ENCODE peak calls at places on chromosomes 4 and X, in nine cellular contexts. One of them, this sample, is unnamed.

GRCh38 chrX:123803331-123803983 is 56.4 kb upstream of the XIAP start:
- DNase-seq in astrocyte of the spinal cord: peak; percentile 72
- DNase-seq in GM20000: peak; percentile 12
- DNase-seq in pulmonary artery endothelial cell: peak; percentile 72
- DNase-seq in KBM-7: peak; percentile 90
- DNase-seq in activated CD4-positive, alpha-beta T cell treated with anti-CD3 and anti-CD28 coated beads for 48 hours: peak; percentile 12
- DNase-seq in memory B cell: no peak
- DNase-seq in tibial nerve: no peak
- DNase-seq in AG10803: peak; percentile 69
- DNase-seq in this sample: peak; percentile 57

GRCh38 chr4:70739496-70740337 is 18.0 kb downstream of the RUFY3 start:
- DNase-seq in tibial nerve: no peak
- DNase-seq in activated CD4-positive, alpha-beta T cell treated with anti-CD3 and anti-CD28 coated beads for 48 hours: no peak
- DNase-seq in AG10803: no peak
- DNase-seq in memory B cell: no peak
- DNase-seq in KBM-7: no peak
- DNase-seq in pulmonary artery endothelial cell: no peak
- DNase-seq in astrocyte of the spinal cord: no peak
- DNase-seq in GM20000: no peak
- DNase-seq in this sample: no peak

GRCh38 chr4:132498215-132498614 is 650.9 kb upstream of the PCDH10 start:
- DNase-seq in GM20000: no peak
- DNase-seq in AG10803: no peak
- DNase-seq in tibial nerve: no peak
- DNase-seq in astrocyte of the spinal cord: no peak
- DNase-seq in activated CD4-positive, alpha-beta T cell treated with anti-CD3 and anti-CD28 coated beads for 48 hours: no peak
- DNase-seq in pulmonary artery endothelial cell: no peak
- DNase-seq in memory B cell: no peak
- DNase-seq in KBM-7: no peak
- DNase-seq in this sample: no peak

GRCh38 chrX:13357925-13358324 is 38.1 kb upstream of the ATXN3L start:
- DNase-seq in tibial nerve: no peak
- DNase-seq in activated CD4-positive, alpha-beta T cell treated with anti-CD3 and anti-CD28 coated beads for 48 hours: no peak
- DNase-seq in astrocyte of the spinal cord: peak; percentile 31
- DNase-seq in AG10803: peak; percentile 67
- DNase-seq in memory B cell: no peak
- DNase-seq in pulmonary artery endothelial cell: no peak
- DNase-seq in KBM-7: peak; percentile 15
- DNase-seq in GM20000: no peak
- DNase-seq in this sample: no peak

GRCh38 chr4:113288691-113289090 is 239.2 kb downstream of the ANK2 start:
- DNase-seq in pulmonary artery endothelial cell: no peak
- DNase-seq in AG10803: peak; percentile 61
- DNase-seq in GM20000: no peak
- DNase-seq in memory B cell: no peak
- DNase-seq in astrocyte of the spinal cord: no peak
- DNase-seq in KBM-7: no peak
- DNase-seq in activated CD4-positive, alpha-beta T cell treated with anti-CD3 and anti-CD28 coated beads for 48 hours: no peak
- DNase-seq in tibial nerve: no peak
- DNase-seq in this sample: no peak

GRCh38 chr4:27308379-27308778 is 447.7 kb downstream of the STIM2 start:
- DNase-seq in activated CD4-positive, alpha-beta T cell treated with anti-CD3 and anti-CD28 coated beads for 48 hours: no peak
- DNase-seq in GM20000: no peak
- DNase-seq in memory B cell: no peak
- DNase-seq in KBM-7: no peak
- DNase-seq in astrocyte of the spinal cord: no peak
- DNase-seq in tibial nerve: no peak
- DNase-seq in AG10803: no peak
- DNase-seq in pulmonary artery endothelial cell: no peak
- DNase-seq in this sample: no peak

GRCh38 chr4:180380733-180381132 is 1862.5 kb upstream of the TENM3 start:
- DNase-seq in AG10803: no peak
- DNase-seq in GM20000: no peak
- DNase-seq in memory B cell: no peak
- DNase-seq in KBM-7: no peak
- DNase-seq in tibial nerve: no peak
- DNase-seq in pulmonary artery endothelial cell: no peak
- DNase-seq in activated CD4-positive, alpha-beta T cell treated with anti-CD3 and anti-CD28 coated beads for 48 hours: peak; percentile 20
- DNase-seq in astrocyte of the spinal cord: peak; percentile 79
- DNase-seq in this sample: no peak

GRCh38 chr4:40829586-40829985 is 79.8 kb downstream of the NSUN7 start:
- DNase-seq in AG10803: no peak
- DNase-seq in astrocyte of the spinal cord: no peak
- DNase-seq in pulmonary artery endothelial cell: no peak
- DNase-seq in memory B cell: no peak
- DNase-seq in activated CD4-positive, alpha-beta T cell treated with anti-CD3 and anti-CD28 coated beads for 48 hours: no peak
- DNase-seq in KBM-7: peak; percentile 37
- DNase-seq in tibial nerve: no peak
- DNase-seq in GM20000: no peak
- DNase-seq in this sample: no peak

GRCh38 chrX:5672099-5672498 is 556.6 kb downstream of the NLGN4X start:
- DNase-seq in activated CD4-positive, alpha-beta T cell treated with anti-CD3 and anti-CD28 coated beads for 48 hours: no peak
- DNase-seq in astrocyte of the spinal cord: no peak
- DNase-seq in KBM-7: no peak
- DNase-seq in tibial nerve: no peak
- DNase-seq in memory B cell: no peak
- DNase-seq in AG10803: no peak
- DNase-seq in pulmonary artery endothelial cell: no peak
- DNase-seq in GM20000: no peak
- DNase-seq in this sample: no peak

GRCh38 chr4:125389713-125390112 is 75.0 kb downstream of the FAT4 start:
- DNase-seq in KBM-7: no peak
- DNase-seq in memory B cell: no peak
- DNase-seq in pulmonary artery endothelial cell: no peak
- DNase-seq in AG10803: peak; percentile 98
- DNase-seq in astrocyte of the spinal cord: peak; percentile 93
- DNase-seq in GM20000: no peak
- DNase-seq in activated CD4-positive, alpha-beta T cell treated with anti-CD3 and anti-CD28 coated beads for 48 hours: no peak
- DNase-seq in tibial nerve: no peak
- DNase-seq in this sample: no peak

GRCh38 chrX:34578237-34578636 is 78.8 kb downstream of the TMEM47 start:
- DNase-seq in KBM-7: peak; percentile 36
- DNase-seq in GM20000: no peak
- DNase-seq in activated CD4-positive, alpha-beta T cell treated with anti-CD3 and anti-CD28 coated beads for 48 hours: no peak
- DNase-seq in memory B cell: no peak
- DNase-seq in astrocyte of the spinal cord: peak; percentile 55
- DNase-seq in tibial nerve: no peak
- DNase-seq in AG10803: peak; percentile 52
- DNase-seq in pulmonary artery endothelial cell: no peak
- DNase-seq in this sample: no peak

GRCh38 chr4:169156392-169156791 is 114.4 kb downstream of the SH3RF1 start:
- DNase-seq in memory B cell: no peak
- DNase-seq in KBM-7: no peak
- DNase-seq in tibial nerve: no peak
- DNase-seq in activated CD4-positive, alpha-beta T cell treated with anti-CD3 and anti-CD28 coated beads for 48 hours: no peak
- DNase-seq in astrocyte of the spinal cord: no peak
- DNase-seq in AG10803: no peak
- DNase-seq in pulmonary artery endothelial cell: no peak
- DNase-seq in GM20000: no peak
- DNase-seq in this sample: no peak

GRCh38 chrX:39157796-39158195 is 356.5 kb downstream of the MID1IP1 start:
- DNase-seq in astrocyte of the spinal cord: peak; percentile 6
- DNase-seq in memory B cell: no peak
- DNase-seq in GM20000: no peak
- DNase-seq in activated CD4-positive, alpha-beta T cell treated with anti-CD3 and anti-CD28 coated beads for 48 hours: no peak
- DNase-seq in tibial nerve: no peak
- DNase-seq in pulmonary artery endothelial cell: no peak
- DNase-seq in KBM-7: no peak
- DNase-seq in AG10803: peak; percentile 29
- DNase-seq in this sample: no peak

GRCh38 chrX:151621422-151621821 is 57.9 kb downstream of the PASD1 start:
- DNase-seq in GM20000: no peak
- DNase-seq in astrocyte of the spinal cord: no peak
- DNase-seq in AG10803: no peak
- DNase-seq in tibial nerve: no peak
- DNase-seq in KBM-7: no peak
- DNase-seq in pulmonary artery endothelial cell: no peak
- DNase-seq in activated CD4-positive, alpha-beta T cell treated with anti-CD3 and anti-CD28 coated beads for 48 hours: no peak
- DNase-seq in memory B cell: no peak
- DNase-seq in this sample: no peak

GRCh38 chr4:78645853-78646757 is 94.5 kb downstream of the ANXA3 start:
- DNase-seq in memory B cell: no peak
- DNase-seq in astrocyte of the spinal cord: peak; percentile 94
- DNase-seq in AG10803: peak; percentile 97
- DNase-seq in pulmonary artery endothelial cell: peak; percentile 85
- DNase-seq in tibial nerve: peak; percentile 62
- DNase-seq in activated CD4-positive, alpha-beta T cell treated with anti-CD3 and anti-CD28 coated beads for 48 hours: no peak
- DNase-seq in GM20000: no peak
- DNase-seq in KBM-7: no peak
- DNase-seq in this sample: no peak

GRCh38 chr4:140858897-140859296 is 102.7 kb upstream of the TBC1D9 start:
- DNase-seq in KBM-7: no peak
- DNase-seq in GM20000: no peak
- DNase-seq in memory B cell: no peak
- DNase-seq in AG10803: no peak
- DNase-seq in activated CD4-positive, alpha-beta T cell treated with anti-CD3 and anti-CD28 coated beads for 48 hours: no peak
- DNase-seq in tibial nerve: no peak
- DNase-seq in pulmonary artery endothelial cell: no peak
- DNase-seq in astrocyte of the spinal cord: peak; percentile 43
- DNase-seq in this sample: no peak

GRCh38 chr4:88277711-88278025 is 6.7 kb downstream of the PPM1K start:
- DNase-seq in tibial nerve: no peak
- DNase-seq in pulmonary artery endothelial cell: no peak
- DNase-seq in activated CD4-positive, alpha-beta T cell treated with anti-CD3 and anti-CD28 coated beads for 48 hours: no peak
- DNase-seq in KBM-7: no peak
- DNase-seq in AG10803: no peak
- DNase-seq in astrocyte of the spinal cord: no peak
- DNase-seq in GM20000: no peak
- DNase-seq in memory B cell: no peak
- DNase-seq in this sample: no peak

GRCh38 chr4:98662619-98663225 is 4.3 kb upstream of the TSPAN5 start:
- DNase-seq in pulmonary artery endothelial cell: no peak
- DNase-seq in activated CD4-positive, alpha-beta T cell treated with anti-CD3 and anti-CD28 coated beads for 48 hours: peak; percentile 57
- DNase-seq in astrocyte of the spinal cord: peak; percentile 64
- DNase-seq in KBM-7: peak; percentile 59
- DNase-seq in memory B cell: peak; percentile 14
- DNase-seq in tibial nerve: no peak
- DNase-seq in GM20000: peak; percentile 20
- DNase-seq in AG10803: peak; percentile 62
- DNase-seq in this sample: peak; percentile 65